ENCODE peak calls at places on chromosomes 4 and X, in eight cellular contexts. P is fibroblast of mammary gland; Y is brain microvascular endothelial cell; E is right atrium auricular region; W is neural progenitor cell; H is GM12864; N is CD8-positive, alpha-beta T cell; K is transverse colon. B is an unnamed sample.

GRCh38 chr4:53118676-53119075 is 247.2 kb downstream of the SCFD2 start:
- DNase-seq in P (no peak), Y (no peak), E (no peak), W (no peak), H (no peak), N (no peak), K (no peak), B (no peak)

GRCh38 chrX:126170715-126171114 is 4.6 kb upstream of the DCAF12L2 start:
- DNase-seq in P (no peak), Y (no peak), E (no peak), W (no peak), H (no peak), N (no peak), K (no peak), B (no peak)

GRCh38 chr4:94307231-94307840 is 35.3 kb downstream of the HPGDS start:
- DNase-seq in P (no peak), Y (peak), E (no peak), W (no peak), H (no peak), N (no peak), K (no peak), B (no peak)

GRCh38 chr4:878796-879729 is 53.1 kb downstream of the GAK start:
- DNase-seq in P (no peak), Y (no peak), E (no peak), W (no peak), H (no peak), N (no peak), K (no peak), B (no peak)

GRCh38 chr4:3396611-3397010 is 45.2 kb upstream of the HGFAC start:
- DNase-seq in P (no peak), Y (no peak), E (no peak), W (no peak), H (no peak), N (no peak), K (no peak), B (no peak)

GRCh38 chr4:3765271-3766206 is 646 bp upstream of the ADRA2C start:
- DNase-seq in P (peak), Y (peak), E (no peak), W (peak), H (no peak), N (no peak), K (no peak), B (no peak)

GRCh38 chr4:2535386-2536192 is 858 bp upstream of the FAM193A start:
- DNase-seq in P (peak), Y (no peak), E (peak), W (peak), H (no peak), N (peak), K (peak), B (no peak)

GRCh38 chrX:17923546-17923945 is 62.4 kb upstream of the RAI2 start:
- DNase-seq in P (peak), Y (no peak), E (no peak), W (no peak), H (no peak), N (no peak), K (no peak), B (no peak)

GRCh38 chr4:187632260-187633010 is 363.1 kb upstream of the ZFP42 start:
- DNase-seq in P (no peak), Y (peak), E (no peak), W (peak), H (no peak), N (no peak), K (no peak), B (no peak)

GRCh38 chr4:90857081-90857820 is 730.1 kb downstream of the CCSER1 start:
- DNase-seq in P (no peak), Y (no peak), E (no peak), W (no peak), H (no peak), N (no peak), K (no peak), B (no peak)

GRCh38 chrX:7746861-7747260 is 96.1 kb upstream of the VCX start:
- DNase-seq in P (peak), Y (peak), E (no peak), W (no peak), H (no peak), N (no peak), K (no peak), B (peak)

GRCh38 chr4:158856852-158857251 is 88.0 kb downstream of the FNIP2 start:
- DNase-seq in P (peak), Y (no peak), E (no peak), W (peak), H (no peak), N (no peak), K (no peak), B (peak)

GRCh38 chrX:103329991-103330390 is at the start of gene TCEAL7:
- DNase-seq in P (peak), Y (no peak), E (no peak), W (peak), H (no peak), N (no peak), K (no peak), B (peak)

GRCh38 chr4:2044542-2045517 is 14.3 kb upstream of the NAT8L start:
- DNase-seq in P (no peak), Y (no peak), E (no peak), W (no peak), H (no peak), N (no peak), K (no peak), B (no peak)

GRCh38 chrX:110418857-110419249 is 60.2 kb downstream of the RTL9 start:
- DNase-seq in P (peak), Y (peak), E (no peak), W (no peak), H (no peak), N (no peak), K (no peak), B (no peak)

GRCh38 chr4:66300336-66300934 is 630.1 kb upstream of the EPHA5 start:
- DNase-seq in P (peak), Y (no peak), E (no peak), W (no peak), H (no peak), N (no peak), K (no peak), B (no peak)

GRCh38 chrX:25012793-25013592 is 2.8 kb downstream of the ARX start:
- DNase-seq in P (no peak), Y (no peak), E (no peak), W (peak), H (no peak), N (no peak), K (no peak), B (no peak)

GRCh38 chrX:139851730-139852129 is 81.1 kb downstream of the ATP11C start:
- DNase-seq in P (peak), Y (peak), E (no peak), W (no peak), H (no peak), N (no peak), K (no peak), B (peak)

GRCh38 chrX:10259716-10260115 is 102.9 kb downstream of the CLCN4 start:
- DNase-seq in P (peak), Y (peak), E (no peak), W (no peak), H (no peak), N (no peak), K (no peak), B (no peak)

GRCh38 chrX:152733261-152733975 is at the start of the genes CSAG1 and MAGEA12:
- DNase-seq in P (no peak), Y (no peak), E (no peak), W (no peak), H (no peak), N (no peak), K (no peak), B (no peak)

GRCh38 chrX:94576367-94577004 is 902.5 kb downstream of the FAM133A start:
- DNase-seq in P (no peak), Y (no peak), E (no peak), W (no peak), H (no peak), N (no peak), K (no peak), B (no peak)
- TF ChIP-seq CTCF in P (peak), Y (no peak), E (peak), W (peak), H (peak), N (no peak), K (no peak), B (no peak)

DNA sequence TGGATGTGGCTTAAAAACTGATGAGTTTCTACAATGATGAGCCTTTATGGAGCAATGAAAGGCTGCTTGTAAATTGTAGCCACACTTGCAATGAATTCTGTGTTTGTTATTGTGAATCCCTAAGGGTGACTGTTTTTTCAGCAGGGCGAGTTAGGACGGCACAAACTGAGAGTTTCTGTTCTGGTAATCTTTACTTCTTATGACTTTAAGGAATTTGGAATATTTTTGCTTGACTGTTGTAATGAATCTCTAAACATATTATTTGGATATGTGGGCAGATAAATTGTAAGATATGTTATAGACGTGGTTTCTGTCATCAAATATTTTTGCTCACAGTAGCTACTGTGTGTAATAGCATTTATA is 22.2 kb downstream of the RBPJ start:
- DNase-seq in P (peak), Y (no peak), E (no peak), W (no peak), H (no peak), N (no peak), K (no peak), B (no peak)
- H3K4me3 ChIP-seq in P (no peak), Y (no peak), E (no peak), W (no peak), H (no peak), N (no peak), K (no peak), B (no peak)

GRCh38 chr4:142984871-142985585 is 138.9 kb upstream of the INPP4B start:
- DNase-seq in P (peak), Y (peak), E (no peak), W (peak), H (no peak), N (no peak), K (no peak), B (peak)
- TF ChIP-seq CTCF in P (peak), Y (peak), E (peak), W (peak), H (peak), N (no peak), K (peak), B (peak)

DNA sequence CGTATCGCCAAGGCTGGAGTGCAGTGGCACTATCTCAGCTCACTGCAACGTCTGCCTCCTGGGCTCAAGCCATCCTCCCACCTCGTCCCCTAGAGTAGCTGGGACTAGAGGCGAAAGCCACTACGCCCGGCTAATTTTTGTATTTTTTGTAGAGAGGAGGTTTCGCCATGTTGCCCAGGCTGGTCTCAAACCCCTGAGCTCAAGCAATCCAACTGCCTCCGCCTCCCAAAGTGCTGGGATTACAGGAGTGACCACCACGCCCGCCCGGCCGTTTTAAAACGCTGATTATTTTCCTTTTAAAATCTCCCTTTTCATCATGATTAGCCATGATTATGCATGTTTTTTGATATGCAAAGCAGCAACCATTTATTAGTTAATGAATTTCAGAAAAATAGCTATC is 2.2 kb downstream of the N4BP2 start:
- DNase-seq in P (no peak), Y (no peak), E (no peak), W (no peak), H (no peak), N (no peak), K (no peak), B (no peak)
- H3K4me3 ChIP-seq in P (peak), Y (no peak), E (no peak), W (peak), H (no peak), N (no peak), K (no peak), B (peak)

GRCh38 chrX:119194631-119195030 is 41.5 kb upstream of the PGRMC1 start:
- DNase-seq in P (peak), Y (no peak), E (no peak), W (peak), H (no peak), N (no peak), K (no peak), B (no peak)
- TF ChIP-seq CTCF in P (peak), Y (peak), E (peak), W (peak), H (peak), N (no peak), K (no peak), B (peak)

DNA sequence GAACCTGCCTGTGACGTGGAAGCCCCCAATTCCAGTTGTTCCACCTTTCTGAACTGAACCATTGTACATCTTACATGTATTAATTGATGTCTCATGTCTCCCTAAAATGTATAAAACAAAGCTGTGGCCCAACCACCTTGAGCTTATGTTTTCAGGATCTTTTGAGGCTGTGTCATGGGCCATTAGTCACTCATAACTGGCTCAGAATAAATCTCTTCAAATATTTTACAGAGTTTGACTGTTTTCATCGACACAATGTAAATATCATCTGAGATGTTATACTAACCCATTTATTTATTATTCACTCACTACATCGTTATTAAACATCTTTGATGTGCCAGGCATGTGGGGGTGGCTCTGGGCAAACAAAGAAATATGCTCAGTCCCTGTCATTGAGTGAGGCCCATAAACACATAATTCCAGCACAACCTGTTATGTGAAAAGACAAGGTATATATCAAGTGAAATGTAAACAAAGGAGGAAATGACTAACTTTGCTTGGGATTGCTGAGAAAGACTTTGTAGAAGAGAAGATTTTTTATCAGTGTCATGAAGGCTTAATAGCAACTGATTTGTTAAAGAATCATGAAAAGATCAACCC is 34.5 kb upstream of the PPM1K start:
- DNase-seq in P (no peak), Y (peak), E (no peak), W (no peak), H (no peak), N (no peak), K (no peak), B (no peak)
- H3K4me3 ChIP-seq in P (no peak), Y (no peak), E (no peak), W (no peak), H (no peak), N (no peak), K (no peak), B (no peak)

GRCh38 chr4:139229534-139230039 is 50.4 kb downstream of the MGARP start:
- DNase-seq in P (peak), Y (peak), E (no peak), W (peak), H (peak), N (no peak), K (no peak), B (peak)
- TF ChIP-seq CTCF in P (peak), Y (peak), E (peak), W (peak), H (peak), N (peak), K (peak), B (peak)

GRCh38 chrX:72127332-72127731 is 4.4 kb downstream of the RTL5 start:
- DNase-seq in P (no peak), Y (no peak), E (no peak), W (no peak), H (no peak), N (no peak), K (no peak), B (no peak)

GRCh38 chrX:72125331-72126047 is 6.2 kb downstream of the RTL5 start:
- DNase-seq in P (no peak), Y (no peak), E (no peak), W (no peak), H (no peak), N (no peak), K (no peak), B (no peak)

GRCh38 chrX:72128183-72128834 is 3.4 kb downstream of the RTL5 start:
- DNase-seq in P (no peak), Y (no peak), E (no peak), W (no peak), H (no peak), N (no peak), K (no peak), B (no peak)

GRCh38 chrX:72126048-72126415 is 5.7 kb downstream of the RTL5 start:
- DNase-seq in P (peak), Y (no peak), E (no peak), W (no peak), H (no peak), N (no peak), K (no peak), B (no peak)

GRCh38 chrX:72126539-72127140 is 5.1 kb downstream of the RTL5 start:
- DNase-seq in P (peak), Y (peak), E (peak), W (peak), H (no peak), N (peak), K (peak), B (peak)
- H3K4me3 ChIP-seq in P (no peak), Y (no peak), E (no peak), W (no peak), H (no peak), N (no peak), K (no peak), B (no peak)

GRCh38 chrX:723781-724180 is 93.2 kb downstream of the SHOX start:
- DNase-seq in P (peak), Y (no peak), E (no peak), W (no peak), H (no peak), N (no peak), K (no peak), B (no peak)

GRCh38 chrX:729583-730409 is 99.2 kb downstream of the SHOX start:
- DNase-seq in P (no peak), Y (no peak), E (no peak), W (no peak), H (no peak), N (no peak), K (no peak), B (no peak)

GRCh38 chrX:724256-724655 is 93.7 kb downstream of the SHOX start:
- DNase-seq in P (no peak), Y (no peak), E (no peak), W (no peak), H (no peak), N (no peak), K (no peak), B (no peak)

GRCh38 chrX:727738-728621 is 97.4 kb downstream of the SHOX start:
- DNase-seq in P (no peak), Y (no peak), E (no peak), W (peak), H (no peak), N (no peak), K (no peak), B (no peak)
- TF ChIP-seq CTCF in P (no peak), Y (peak), E (no peak), W (peak), H (no peak), N (no peak), K (no peak), B (no peak)

DNA sequence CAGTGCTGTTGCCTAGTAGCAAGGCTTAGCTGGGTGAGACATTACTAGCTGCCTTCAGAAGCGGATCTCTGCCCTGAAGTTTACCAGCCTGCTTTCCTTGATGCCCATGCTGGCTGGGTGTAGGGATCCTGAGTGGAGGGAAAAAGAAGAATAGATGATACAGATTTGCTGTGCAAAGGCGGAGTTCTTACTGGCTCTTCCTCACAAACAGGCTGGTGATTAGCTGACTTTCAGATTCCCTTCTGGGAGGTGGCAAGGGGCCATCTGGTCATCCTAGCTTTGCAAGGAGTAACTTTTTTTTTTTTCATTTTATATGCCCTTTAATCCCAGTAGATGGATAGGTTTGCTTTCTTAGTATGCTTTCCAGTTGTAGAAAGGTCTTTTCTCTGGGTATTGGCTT is 44.8 kb downstream of the SMARCA5 start:
- DNase-seq in P (no peak), Y (no peak), E (no peak), W (no peak), H (no peak), N (no peak), K (no peak), B (no peak)
- H3K4me3 ChIP-seq in P (no peak), Y (no peak), E (no peak), W (no peak), H (no peak), N (no peak), K (no peak), B (no peak)